ENCODE peak calls at places on chromosomes 1 and 21, in five cellular contexts. One of them, this sample, is unnamed.
A peak's percentile ranks its signal among the peaks of the same experiment; 100 is the strongest.

GRCh38 chr1:180542530-180543171 is 16.1 kb upstream of the OVAAL start:
- DNase-seq in sigmoid colon: no peak
- DNase-seq in HL-60: no peak
- DNase-seq in GM23338: no peak
- DNase-seq in breast epithelium: no peak
- DNase-seq in this sample: no peak

GRCh38 chr1:65230741-65231439 is 78.5 kb upstream of the DNAJC6 start:
- DNase-seq in sigmoid colon: no peak
- DNase-seq in HL-60: peak; percentile 5
- DNase-seq in GM23338: no peak
- DNase-seq in breast epithelium: no peak
- DNase-seq in this sample: no peak

GRCh38 chr1:6726253-6726652 is 24.6 kb upstream of the DNAJC11 start:
- DNase-seq in sigmoid colon: no peak
- DNase-seq in HL-60: no peak
- DNase-seq in GM23338: no peak
- DNase-seq in breast epithelium: no peak
- DNase-seq in this sample: no peak

GRCh38 chr1:206912445-206913095 is 9.2 kb downstream of the FCMR start:
- DNase-seq in sigmoid colon: peak; percentile 87
- DNase-seq in HL-60: peak; percentile 75
- DNase-seq in GM23338: peak; percentile 82
- DNase-seq in breast epithelium: peak; percentile 75
- DNase-seq in this sample: no peak

GRCh38 chr1:239387304-239388231 is 1.2 kb downstream of the CHRM3 start:
- DNase-seq in sigmoid colon: no peak
- DNase-seq in HL-60: no peak
- DNase-seq in GM23338: peak; percentile 70
- DNase-seq in breast epithelium: no peak
- DNase-seq in this sample: no peak

GRCh38 chr1:97877307-97877706 is 43.5 kb downstream of the DPYD start:
- DNase-seq in sigmoid colon: no peak
- DNase-seq in HL-60: no peak
- DNase-seq in GM23338: no peak
- DNase-seq in breast epithelium: no peak
- DNase-seq in this sample: no peak

GRCh38 chr1:228343211-228343661 is 63.4 kb downstream of the TRIM11 start:
- DNase-seq in sigmoid colon: peak; percentile 56
- DNase-seq in HL-60: no peak
- DNase-seq in GM23338: no peak
- DNase-seq in breast epithelium: no peak
- DNase-seq in this sample: no peak

GRCh38 chr1:224170748-224171478 is 12.1 kb upstream of the DEGS1 start:
- DNase-seq in sigmoid colon: no peak
- DNase-seq in HL-60: peak; percentile 79
- DNase-seq in GM23338: peak; percentile 72
- DNase-seq in breast epithelium: no peak
- DNase-seq in this sample: no peak

GRCh38 chr1:212062832-212063438 is 27.4 kb downstream of the DTL start:
- DNase-seq in sigmoid colon: no peak
- DNase-seq in HL-60: no peak
- DNase-seq in GM23338: peak; percentile 17
- DNase-seq in breast epithelium: no peak
- DNase-seq in this sample: no peak

GRCh38 chr1:27554777-27555699 is 48.9 kb downstream of the AHDC1 start:
- DNase-seq in sigmoid colon: peak; percentile 84
- DNase-seq in HL-60: no peak
- DNase-seq in GM23338: no peak
- DNase-seq in breast epithelium: no peak
- DNase-seq in this sample: no peak

GRCh38 chr1:101242331-101243050 is 5.7 kb downstream of the S1PR1 start:
- DNase-seq in sigmoid colon: no peak
- DNase-seq in HL-60: no peak
- DNase-seq in GM23338: no peak
- DNase-seq in breast epithelium: no peak
- DNase-seq in this sample: no peak

GRCh38 chr1:104072915-104073371 is 323.2 kb downstream of the AMY1C start:
- DNase-seq in sigmoid colon: no peak
- DNase-seq in HL-60: no peak
- DNase-seq in GM23338: no peak
- DNase-seq in breast epithelium: no peak
- DNase-seq in this sample: no peak

GRCh38 chr1:38064232-38064903 is 17.8 kb upstream of the POU3F1 start:
- DNase-seq in sigmoid colon: no peak
- DNase-seq in HL-60: no peak
- DNase-seq in GM23338: peak; percentile 37
- DNase-seq in breast epithelium: no peak
- DNase-seq in this sample: no peak

GRCh38 chr1:21530368-21531016 is 21.3 kb downstream of the ALPL start:
- DNase-seq in sigmoid colon: no peak
- DNase-seq in HL-60: no peak
- DNase-seq in GM23338: no peak
- DNase-seq in breast epithelium: no peak
- DNase-seq in this sample: no peak

GRCh38 chr1:212413902-212414327 is 771 bp downstream of the PACC1 start:
- DNase-seq in sigmoid colon: no peak
- DNase-seq in HL-60: no peak
- DNase-seq in GM23338: no peak
- DNase-seq in breast epithelium: no peak
- DNase-seq in this sample: no peak

GRCh38 chr1:221530791-221531190 is 211.1 kb downstream of the DUSP10 start:
- DNase-seq in sigmoid colon: no peak
- DNase-seq in HL-60: no peak
- DNase-seq in GM23338: no peak
- DNase-seq in breast epithelium: no peak
- DNase-seq in this sample: no peak

GRCh38 chr1:2465371-2466269 is 10.5 kb upstream of the PLCH2 start:
- DNase-seq in sigmoid colon: no peak
- DNase-seq in HL-60: no peak
- DNase-seq in GM23338: no peak
- DNase-seq in breast epithelium: no peak
- DNase-seq in this sample: no peak

GRCh38 chr1:182080955-182081582 is 19.6 kb upstream of the ZNF648 start:
- DNase-seq in sigmoid colon: no peak
- DNase-seq in HL-60: peak; percentile 64
- DNase-seq in GM23338: peak; percentile 86
- DNase-seq in breast epithelium: no peak
- DNase-seq in this sample: peak; percentile 56

GRCh38 chr1:71565267-71565666 is 484.4 kb upstream of the ZRANB2 start:
- DNase-seq in sigmoid colon: no peak
- DNase-seq in HL-60: no peak
- DNase-seq in GM23338: no peak
- DNase-seq in breast epithelium: peak; percentile 31
- DNase-seq in this sample: no peak

GRCh38 chr1:16307222-16307621 is 45.1 kb downstream of the FBXO42 start:
- DNase-seq in sigmoid colon: no peak
- DNase-seq in HL-60: no peak
- DNase-seq in GM23338: no peak
- DNase-seq in breast epithelium: no peak
- DNase-seq in this sample: no peak

GRCh38 chr1:200306954-200307754 is 102.7 kb downstream of the ZNF281 start:
- DNase-seq in sigmoid colon: no peak
- DNase-seq in HL-60: peak; percentile 16
- DNase-seq in GM23338: peak; percentile 60
- DNase-seq in breast epithelium: no peak
- DNase-seq in this sample: no peak

GRCh38 chr21:30194701-30195299 is 21.1 kb downstream of the CLDN8 start:
- DNase-seq in sigmoid colon: no peak
- DNase-seq in HL-60: peak; percentile 39
- DNase-seq in GM23338: peak; percentile 81
- DNase-seq in breast epithelium: no peak
- DNase-seq in this sample: peak; percentile 4

GRCh38 chr1:68401506-68401905 is 48.2 kb downstream of the RPE65 start:
- DNase-seq in sigmoid colon: no peak
- DNase-seq in HL-60: no peak
- DNase-seq in GM23338: no peak
- DNase-seq in breast epithelium: no peak
- DNase-seq in this sample: no peak

GRCh38 chr1:22163578-22163977 is 20.7 kb upstream of the WNT4 start:
- DNase-seq in sigmoid colon: no peak
- DNase-seq in HL-60: no peak
- DNase-seq in GM23338: no peak
- DNase-seq in breast epithelium: no peak
- DNase-seq in this sample: no peak

GRCh38 chr1:19665044-19665455 is 375 bp downstream of the HTR6 start:
- DNase-seq in sigmoid colon: no peak
- DNase-seq in HL-60: no peak
- DNase-seq in GM23338: no peak
- DNase-seq in breast epithelium: no peak
- DNase-seq in this sample: no peak

GRCh38 chr1:240595476-240595875 is 16.5 kb downstream of the GREM2 start:
- DNase-seq in sigmoid colon: no peak
- DNase-seq in HL-60: no peak
- DNase-seq in GM23338: no peak
- DNase-seq in breast epithelium: no peak
- DNase-seq in this sample: no peak

GRCh38 chr21:34113842-34114241 is 40.5 kb downstream of the MRPS6 start:
- DNase-seq in sigmoid colon: no peak
- DNase-seq in HL-60: no peak
- DNase-seq in GM23338: peak; percentile 60
- DNase-seq in breast epithelium: no peak
- DNase-seq in this sample: no peak
- TF ChIP-seq POLR2AphosphoS5 in sigmoid colon: no peak
- TF ChIP-seq POLR2AphosphoS5 in HL-60: no peak
- TF ChIP-seq POLR2AphosphoS5 in GM23338: no peak
- TF ChIP-seq POLR2AphosphoS5 in breast epithelium: no peak
- TF ChIP-seq POLR2AphosphoS5 in this sample: no peak

DNA sequence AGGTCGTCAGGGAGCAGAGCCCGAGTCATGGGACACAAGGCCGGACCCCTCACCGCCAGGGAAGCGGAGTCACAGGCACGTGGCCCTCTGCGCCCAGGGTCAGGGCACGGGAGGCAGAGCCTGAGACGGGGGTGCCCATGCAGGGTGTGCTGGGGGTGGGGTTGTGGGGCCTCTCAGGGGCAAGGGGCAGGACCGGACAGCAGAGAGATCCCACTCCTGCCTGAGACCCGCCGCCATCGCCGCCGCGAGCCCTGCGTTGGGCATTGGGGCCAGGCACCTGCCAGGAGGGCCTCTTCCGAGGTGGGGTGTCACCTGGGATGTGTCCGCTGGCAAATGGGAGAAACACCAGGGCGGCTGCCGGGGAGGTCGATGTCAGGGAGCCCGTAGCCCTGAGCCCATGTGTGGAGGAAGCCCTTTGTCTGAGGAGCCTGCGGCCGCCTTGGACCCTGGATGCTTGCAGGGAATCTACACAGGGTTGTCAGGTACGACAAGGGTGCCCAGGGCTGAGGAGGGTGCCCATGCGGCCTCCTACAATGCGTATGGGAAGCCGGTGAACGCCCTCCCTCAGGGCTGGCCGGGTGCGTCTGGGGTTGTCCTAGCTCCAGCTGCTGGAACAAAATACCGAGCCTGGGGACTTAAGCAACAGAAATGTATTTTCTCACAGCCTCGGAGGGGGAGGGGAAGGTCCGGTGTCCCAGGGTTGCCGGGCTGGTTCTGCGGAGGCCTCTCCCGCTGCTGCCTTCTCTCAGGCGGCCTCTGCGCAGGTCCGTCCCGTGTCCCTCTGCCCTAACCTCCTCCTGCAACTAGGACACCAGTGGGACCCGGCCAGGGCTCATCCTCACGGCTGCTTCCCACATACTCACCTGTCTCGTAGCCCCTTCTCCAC is 16.4 kb upstream of the C1orf159 start:
- DNase-seq in sigmoid colon: no peak
- DNase-seq in HL-60: no peak
- DNase-seq in GM23338: no peak
- DNase-seq in breast epithelium: peak; percentile 62
- DNase-seq in this sample: no peak
- TF ChIP-seq POLR2AphosphoS5 in sigmoid colon: no peak
- TF ChIP-seq POLR2AphosphoS5 in HL-60: no peak
- TF ChIP-seq POLR2AphosphoS5 in GM23338: no peak
- TF ChIP-seq POLR2AphosphoS5 in breast epithelium: no peak
- TF ChIP-seq POLR2AphosphoS5 in this sample: no peak

DNA sequence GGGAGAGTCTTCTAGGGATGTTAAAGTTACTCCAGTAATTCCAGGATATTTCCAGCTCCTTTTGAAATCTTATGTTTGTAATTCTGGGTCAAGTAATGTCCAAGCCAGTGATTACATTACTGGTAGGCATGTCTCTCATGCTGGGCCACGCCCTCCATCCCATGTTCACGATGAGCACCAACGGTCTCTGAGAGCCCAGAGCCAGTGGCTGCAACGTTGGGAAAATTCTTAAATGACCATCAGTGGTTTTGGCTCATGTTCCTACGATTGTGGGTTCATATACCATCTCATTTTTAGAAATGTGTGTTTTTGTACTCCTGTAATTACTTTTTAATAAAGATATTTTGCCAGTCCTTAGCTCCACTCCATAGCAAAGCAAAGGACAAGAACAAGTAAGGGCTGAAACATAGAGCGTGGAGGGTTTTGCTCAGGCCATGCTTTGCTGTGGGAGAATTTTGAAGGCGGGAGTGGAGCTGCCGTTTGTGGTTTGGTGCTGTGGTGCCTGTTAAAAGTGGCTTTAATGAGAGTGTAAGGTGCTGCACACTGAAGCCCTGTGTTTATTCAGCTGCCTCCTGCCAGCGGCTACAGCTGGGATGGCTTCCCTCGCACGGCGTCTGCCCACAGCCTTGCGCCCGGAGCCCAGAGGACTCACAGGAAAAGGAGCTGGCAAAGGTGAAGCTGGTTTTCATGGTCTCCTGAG is 28.9 kb downstream of the VANGL1 start:
- DNase-seq in sigmoid colon: no peak
- DNase-seq in HL-60: peak; percentile 8
- DNase-seq in GM23338: no peak
- DNase-seq in breast epithelium: no peak
- DNase-seq in this sample: no peak
- TF ChIP-seq POLR2AphosphoS5 in sigmoid colon: peak; percentile 9
- TF ChIP-seq POLR2AphosphoS5 in HL-60: no peak
- TF ChIP-seq POLR2AphosphoS5 in GM23338: no peak
- TF ChIP-seq POLR2AphosphoS5 in breast epithelium: no peak
- TF ChIP-seq POLR2AphosphoS5 in this sample: no peak

DNA sequence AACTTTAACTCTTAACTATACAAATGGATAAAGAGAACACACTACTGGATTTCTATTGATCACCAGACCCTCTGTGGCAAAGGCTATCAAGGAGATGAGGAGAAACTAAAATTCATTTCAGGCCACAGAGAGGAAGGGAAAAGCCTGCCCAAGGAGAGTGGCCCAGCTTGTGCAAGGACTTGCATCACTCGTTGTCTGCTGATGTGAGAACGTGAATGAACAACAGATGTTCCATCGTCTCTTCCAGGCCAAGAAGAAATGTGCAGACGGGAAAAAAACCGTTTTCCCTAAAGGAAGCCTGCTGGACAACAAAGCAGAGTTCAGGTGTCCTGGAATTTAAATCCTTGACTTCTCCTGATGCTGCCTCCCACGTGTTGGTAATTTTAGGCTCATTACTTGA is 130.8 kb downstream of the TGFBR3 start:
- DNase-seq in sigmoid colon: peak; percentile 88
- DNase-seq in HL-60: no peak
- DNase-seq in GM23338: no peak
- DNase-seq in breast epithelium: no peak
- DNase-seq in this sample: no peak
- TF ChIP-seq POLR2AphosphoS5 in sigmoid colon: peak; percentile 75
- TF ChIP-seq POLR2AphosphoS5 in HL-60: no peak
- TF ChIP-seq POLR2AphosphoS5 in GM23338: no peak
- TF ChIP-seq POLR2AphosphoS5 in breast epithelium: peak; percentile 98
- TF ChIP-seq POLR2AphosphoS5 in this sample: no peak

GRCh38 chr21:41598561-41599511 is 90.9 kb upstream of the TMPRSS2 start:
- DNase-seq in sigmoid colon: no peak
- DNase-seq in HL-60: peak; percentile 4
- DNase-seq in GM23338: no peak
- DNase-seq in breast epithelium: peak; percentile 54
- DNase-seq in this sample: no peak
- TF ChIP-seq POLR2AphosphoS5 in sigmoid colon: no peak
- TF ChIP-seq POLR2AphosphoS5 in HL-60: no peak
- TF ChIP-seq POLR2AphosphoS5 in GM23338: no peak
- TF ChIP-seq POLR2AphosphoS5 in breast epithelium: no peak
- TF ChIP-seq POLR2AphosphoS5 in this sample: no peak

This sample was measured in GM12891.